ENCODE peak calls at places on chromosomes 5 and 9, in eight cellular contexts. Q, I, Y, O, T, L, V and W are unnamed samples.

GRCh38 chr5:103621548-103621930 is 59.0 kb upstream of the NUDT12 start:
- DNase-seq in Y (no peak), O (no peak), I (no peak), Q (no peak), T (no peak), L (peak; percentile 65), V (no peak), W (no peak)

GRCh38 chr5:122351416-122352157 is 39.5 kb downstream of the SNCAIP start:
- DNase-seq in Y (no peak), T (no peak), Q (no peak), V (no peak), L (no peak), I (no peak), O (no peak), W (no peak)

GRCh38 chr5:101306391-101307137 is 403.5 kb upstream of the ST8SIA4 start:
- DNase-seq in V (peak; percentile 70), I (no peak), O (no peak), Q (no peak), L (no peak), T (no peak), Y (no peak), W (no peak)

GRCh38 chr5:136193396-136193935 is 504 bp upstream of the SMIM32 start:
- DNase-seq in L (no peak), Y (no peak), T (no peak), I (no peak), Q (no peak), O (no peak), V (no peak), W (no peak)

GRCh38 chr5:98402130-98402529 is 371.3 kb upstream of the RGMB start:
- DNase-seq in Q (no peak), O (no peak), Y (no peak), L (no peak), T (no peak), I (no peak), V (peak; percentile 36), W (no peak)

GRCh38 chr9:13651969-13652663 is 372.6 kb upstream of the MPDZ start:
- DNase-seq in V (no peak), I (no peak), L (no peak), Y (no peak), T (no peak), O (no peak), Q (no peak), W (no peak)

GRCh38 chr5:134874831-134875655 is 872 bp downstream of the TXNDC15 start:
- DNase-seq in V (peak; percentile 55), Q (peak; percentile 17), Y (peak; percentile 19), O (peak; percentile 27), L (peak; percentile 95), T (peak; percentile 90), I (peak; percentile 56), W (peak; percentile 89)

GRCh38 chr5:119187776-119188529 is 117.1 kb downstream of the DMXL1 start:
- DNase-seq in Q (no peak), V (no peak), Y (no peak), I (no peak), O (no peak), L (no peak), T (no peak), W (no peak)

GRCh38 chr9:108207611-108208051 is 648.2 kb downstream of the ACTL7B start:
- DNase-seq in I (no peak), T (no peak), Y (no peak), Q (no peak), O (no peak), L (peak; percentile 38), V (no peak), W (no peak)

GRCh38 chr5:73488806-73489205 is 9.4 kb upstream of the BTF3 start:
- DNase-seq in Q (no peak), V (no peak), Y (no peak), O (no peak), T (no peak), L (no peak), I (no peak), W (no peak)

GRCh38 chr9:96219615-96220257 is 82.2 kb downstream of the HSD17B3 start:
- DNase-seq in Q (peak; percentile 18), L (peak; percentile 22), T (peak; percentile 48), Y (no peak), I (peak; percentile 56), V (no peak), O (peak; percentile 70), W (no peak)

GRCh38 chr5:135313946-135314345 is 85.1 kb downstream of the MACROH2A1 start:
- DNase-seq in I (no peak), V (no peak), Y (no peak), L (no peak), O (peak; percentile 21), T (no peak), Q (no peak), W (peak; percentile 63)

GRCh38 chr9:93630806-93631411 is 54.5 kb downstream of the PHF2 start:
- DNase-seq in V (no peak), I (no peak), T (no peak), Q (no peak), O (no peak), L (no peak), Y (no peak), W (no peak)

GRCh38 chr9:86892576-86892975 is 54.7 kb downstream of the GAS1 start:
- DNase-seq in Y (no peak), V (no peak), T (peak; percentile 34), L (no peak), Q (no peak), I (no peak), O (no peak), W (no peak)

GRCh38 chr9:121788686-121789366 is 137.4 kb downstream of the DAB2IP start:
- DNase-seq in V (no peak), Q (no peak), T (peak; percentile 69), I (no peak), Y (no peak), O (peak; percentile 46), L (no peak), W (peak; percentile 70)

GRCh38 chr5:126866837-126867236 is 89.9 kb downstream of the LMNB1 start:
- DNase-seq in L (no peak), T (no peak), Y (no peak), I (no peak), V (no peak), O (no peak), Q (no peak), W (no peak)

GRCh38 chr5:142356716-142357468 is 32.1 kb upstream of the SPRY4 start:
- DNase-seq in Q (peak; percentile 82), T (peak; percentile 94), I (peak; percentile 93), Y (peak; percentile 68), O (peak; percentile 95), V (peak; percentile 82), L (peak; percentile 94), W (peak; percentile 91)
- TF ChIP-seq CTCF in Q (no peak), T (no peak), I (no peak), Y (no peak), O (no peak), V (no peak), L (no peak), W (no peak)

GRCh38 chr5:181221792-181222629 is 1.1 kb upstream of the TRIM41 start:
- DNase-seq in Q (peak; percentile 97), T (peak; percentile 75), V (peak; percentile 98), L (peak; percentile 95), O (peak; percentile 97), Y (peak; percentile 98), I (peak; percentile 96), W (peak; percentile 97)

GRCh38 chr5:181224390-181225234 is 1.5 kb downstream of the TRIM41 start:
- DNase-seq in O (no peak), L (no peak), Y (no peak), I (peak; percentile 48), Q (no peak), T (no peak), V (no peak), W (no peak)

GRCh38 chr5:181223729-181224389 is 778 bp downstream of the TRIM41 start:
- DNase-seq in L (peak; percentile 50), Q (peak; percentile 87), Y (peak; percentile 64), T (no peak), V (no peak), O (peak; percentile 89), I (peak; percentile 78), W (peak; percentile 86)

GRCh38 chr5:181222630-181223040 is 446 bp upstream of the TRIM41 start:
- DNase-seq in Y (no peak), L (peak; percentile 80), Q (no peak), V (no peak), O (no peak), I (no peak), T (no peak), W (no peak)

DNA sequence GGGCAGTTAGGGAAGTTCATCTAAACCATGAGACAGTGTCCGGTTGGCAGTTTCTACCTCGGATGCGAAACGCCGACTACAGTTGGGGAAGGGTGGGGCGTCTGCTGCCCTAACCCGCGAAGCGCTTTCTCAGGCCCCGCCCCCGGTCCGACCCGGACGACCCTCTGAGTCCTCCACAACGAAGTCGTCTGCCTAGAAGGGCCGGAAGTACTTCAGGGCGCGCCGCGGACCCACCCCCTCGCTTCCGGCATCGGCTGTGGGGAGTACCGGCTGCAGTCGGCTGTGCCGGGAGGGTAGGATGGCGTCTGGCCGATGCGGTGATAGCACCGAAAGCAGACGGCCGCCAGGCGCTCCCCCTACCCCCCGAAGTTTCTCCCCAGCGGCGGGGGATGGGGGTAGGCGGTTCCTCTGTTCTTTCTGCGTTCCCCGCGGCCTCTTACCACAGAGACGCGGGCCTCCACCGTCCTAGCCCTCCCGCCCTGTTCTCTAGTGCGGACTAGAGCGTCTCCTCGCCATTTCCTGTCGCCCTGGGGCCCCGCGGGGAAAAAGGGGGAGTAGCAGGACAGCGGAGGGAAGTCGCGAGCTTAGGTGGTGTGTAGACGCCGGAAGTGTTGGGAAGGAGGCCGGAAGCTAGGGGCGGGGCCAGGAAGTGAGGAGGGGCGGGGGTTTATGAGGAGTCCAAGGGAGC is at the start of gene TRIM41:
- DNase-seq in O (peak; percentile 99), I (peak; percentile 99), Y (peak; percentile 97), Q (peak; percentile 99), T (peak; percentile 93), L (peak; percentile 99), V (peak; percentile 97), W (peak; percentile 99)
- TF ChIP-seq CTCF in O (no peak), I (no peak), Y (peak; percentile 9), Q (no peak), T (no peak), L (peak; percentile 7), V (no peak), W (no peak)

GRCh38 chr5:173513521-173513991 is 102.9 kb downstream of the BOD1 start:
- DNase-seq in Q (no peak), O (no peak), Y (no peak), L (peak; percentile 49), V (peak; percentile 36), T (no peak), I (no peak), W (no peak)
- TF ChIP-seq CTCF in Q (no peak), O (no peak), Y (no peak), L (peak; percentile 30), V (no peak), T (no peak), I (no peak), W (peak; percentile 40)

DNA sequence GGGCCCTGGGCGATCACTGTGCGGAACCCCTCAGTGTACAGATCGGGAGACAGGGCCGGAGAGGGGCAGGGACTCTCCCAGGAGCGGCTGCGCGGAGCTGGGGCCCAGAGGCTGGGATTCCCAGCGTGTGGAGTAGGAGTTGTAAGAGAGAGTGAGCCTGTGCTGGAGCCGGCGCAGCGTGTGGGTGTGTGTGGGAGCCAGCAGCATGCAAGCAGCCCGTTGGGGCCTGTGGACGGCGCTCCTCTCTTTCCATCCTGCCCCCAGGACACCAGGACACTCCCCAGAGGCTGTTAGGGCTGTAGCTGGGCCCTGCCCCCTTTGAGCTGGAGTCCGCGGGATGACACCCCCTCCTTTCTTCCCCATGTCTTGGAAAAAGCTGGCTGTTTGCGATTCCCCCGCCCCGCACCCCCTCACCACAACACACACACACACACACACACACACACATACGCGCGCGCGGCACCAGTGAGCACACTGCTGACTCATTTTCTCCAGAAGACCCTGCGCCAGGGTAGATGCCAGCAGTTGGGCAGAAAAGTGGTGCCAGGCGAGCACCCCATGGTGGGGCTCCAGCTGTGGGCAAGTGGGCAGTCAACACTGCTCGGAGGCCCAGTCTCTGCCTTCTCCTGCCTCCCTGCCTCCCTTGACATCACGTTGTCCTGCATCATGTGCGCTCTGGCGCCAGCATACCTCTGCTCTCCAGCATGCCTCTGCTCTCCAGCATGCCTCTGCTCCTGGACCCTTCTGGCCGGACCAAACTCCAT is 1.5 kb downstream of the COL27A1 start:
- DNase-seq in I (peak; percentile 47), O (peak; percentile 55), T (peak; percentile 56), L (peak; percentile 78), V (no peak), Y (peak; percentile 36), Q (peak; percentile 63), W (peak; percentile 89)
- TF ChIP-seq CTCF in I (no peak), O (no peak), T (no peak), L (peak; percentile 37), V (no peak), Y (no peak), Q (no peak), W (no peak)